ENCODE peak calls at places on chromosomes 4 and X, in seven cellular contexts. One of them, this sample, is unnamed.

GRCh38 chrX:17597836-17598434 is 139.4 kb upstream of the SCML1 start:
- DNase-seq in mesenchymal stem cell: no peak
- DNase-seq in Peyer's patch: peak; percentile 75
- DNase-seq in LoVo: peak; percentile 45
- DNase-seq in anterior cingulate cortex: no peak
- DNase-seq in M059J: peak; percentile 60
- DNase-seq in G401: peak; percentile 8
- DNase-seq in this sample: no peak

GRCh38 chr4:74158561-74159396 is 861 bp downstream of the MTHFD2L start:
- DNase-seq in mesenchymal stem cell: peak; percentile 72
- DNase-seq in Peyer's patch: no peak
- DNase-seq in LoVo: no peak
- DNase-seq in anterior cingulate cortex: no peak
- DNase-seq in M059J: no peak
- DNase-seq in G401: peak; percentile 61
- DNase-seq in this sample: peak; percentile 3

GRCh38 chrX:68929332-68930150 is 100.7 kb downstream of the EFNB1 start:
- DNase-seq in mesenchymal stem cell: peak; percentile 62
- DNase-seq in Peyer's patch: no peak
- DNase-seq in LoVo: peak; percentile 31
- DNase-seq in anterior cingulate cortex: no peak
- DNase-seq in M059J: peak; percentile 94
- DNase-seq in G401: no peak
- DNase-seq in this sample: peak; percentile 86

GRCh38 chr4:74772106-74772505 is 22.2 kb downstream of the BTC start:
- DNase-seq in mesenchymal stem cell: no peak
- DNase-seq in Peyer's patch: no peak
- DNase-seq in LoVo: no peak
- DNase-seq in anterior cingulate cortex: no peak
- DNase-seq in M059J: no peak
- DNase-seq in G401: no peak
- DNase-seq in this sample: no peak

GRCh38 chr4:170030121-170030520 is 3.9 kb upstream of the MFAP3L start:
- DNase-seq in mesenchymal stem cell: no peak
- DNase-seq in Peyer's patch: no peak
- DNase-seq in LoVo: peak; percentile 19
- DNase-seq in anterior cingulate cortex: no peak
- DNase-seq in M059J: peak; percentile 5
- DNase-seq in G401: no peak
- DNase-seq in this sample: no peak

GRCh38 chrX:40863671-40864070 is 128.3 kb upstream of the MED14 start:
- DNase-seq in mesenchymal stem cell: no peak
- DNase-seq in Peyer's patch: no peak
- DNase-seq in LoVo: no peak
- DNase-seq in anterior cingulate cortex: no peak
- DNase-seq in M059J: no peak
- DNase-seq in G401: no peak
- DNase-seq in this sample: no peak

GRCh38 chr4:15132739-15133138 is 130.5 kb downstream of the CPEB2 start:
- DNase-seq in mesenchymal stem cell: no peak
- DNase-seq in Peyer's patch: no peak
- DNase-seq in LoVo: no peak
- DNase-seq in anterior cingulate cortex: peak; percentile 13
- DNase-seq in M059J: no peak
- DNase-seq in G401: no peak
- DNase-seq in this sample: no peak

GRCh38 chrX:40333344-40333743 is 235.6 kb upstream of the BCOR start:
- DNase-seq in mesenchymal stem cell: no peak
- DNase-seq in Peyer's patch: no peak
- DNase-seq in LoVo: no peak
- DNase-seq in anterior cingulate cortex: no peak
- DNase-seq in M059J: no peak
- DNase-seq in G401: no peak
- DNase-seq in this sample: no peak

GRCh38 chrX:6187256-6187655 is 41.4 kb downstream of the NLGN4X start:
- DNase-seq in mesenchymal stem cell: no peak
- DNase-seq in Peyer's patch: no peak
- DNase-seq in LoVo: no peak
- DNase-seq in anterior cingulate cortex: no peak
- DNase-seq in M059J: no peak
- DNase-seq in G401: no peak
- DNase-seq in this sample: no peak

GRCh38 chr4:125703443-125703842 is 388.7 kb downstream of the FAT4 start:
- DNase-seq in mesenchymal stem cell: peak; percentile 47
- DNase-seq in Peyer's patch: no peak
- DNase-seq in LoVo: no peak
- DNase-seq in anterior cingulate cortex: no peak
- DNase-seq in M059J: peak; percentile 32
- DNase-seq in G401: no peak
- DNase-seq in this sample: peak; percentile 37

GRCh38 chr4:113919611-113920010 is 59.8 kb downstream of the ARSJ start:
- DNase-seq in mesenchymal stem cell: peak; percentile 37
- DNase-seq in Peyer's patch: no peak
- DNase-seq in LoVo: no peak
- DNase-seq in anterior cingulate cortex: no peak
- DNase-seq in M059J: peak; percentile 46
- DNase-seq in G401: no peak
- DNase-seq in this sample: peak; percentile 36

GRCh38 chr4:8705161-8706145 is 112.9 kb downstream of the CPZ start:
- DNase-seq in mesenchymal stem cell: no peak
- DNase-seq in Peyer's patch: no peak
- DNase-seq in LoVo: no peak
- DNase-seq in anterior cingulate cortex: no peak
- DNase-seq in M059J: no peak
- DNase-seq in G401: no peak
- DNase-seq in this sample: no peak

GRCh38 chr4:17771284-17771908 is 10.0 kb downstream of the FAM184B start:
- DNase-seq in mesenchymal stem cell: no peak
- DNase-seq in Peyer's patch: no peak
- DNase-seq in LoVo: no peak
- DNase-seq in anterior cingulate cortex: no peak
- DNase-seq in M059J: no peak
- DNase-seq in G401: no peak
- DNase-seq in this sample: no peak

GRCh38 chr4:64271601-64272081 is 137.6 kb downstream of the TECRL start:
- DNase-seq in mesenchymal stem cell: no peak
- DNase-seq in Peyer's patch: no peak
- DNase-seq in LoVo: peak; percentile 16
- DNase-seq in anterior cingulate cortex: no peak
- DNase-seq in M059J: peak; percentile 26
- DNase-seq in G401: peak; percentile 3
- DNase-seq in this sample: peak; percentile 67

GRCh38 chrX:96929036-96929435 is 45.3 kb downstream of the RPA4 start:
- DNase-seq in mesenchymal stem cell: no peak
- DNase-seq in Peyer's patch: no peak
- DNase-seq in LoVo: no peak
- DNase-seq in anterior cingulate cortex: no peak
- DNase-seq in M059J: no peak
- DNase-seq in G401: no peak
- DNase-seq in this sample: no peak

GRCh38 chr4:162682651-162683050 is 484.0 kb downstream of the NAF1 start:
- DNase-seq in mesenchymal stem cell: no peak
- DNase-seq in Peyer's patch: no peak
- DNase-seq in LoVo: no peak
- DNase-seq in anterior cingulate cortex: no peak
- DNase-seq in M059J: peak; percentile 29
- DNase-seq in G401: no peak
- DNase-seq in this sample: no peak

GRCh38 chr4:127782275-127783025 is at the start of gene HSPA4L:
- DNase-seq in mesenchymal stem cell: peak; percentile 85
- DNase-seq in Peyer's patch: no peak
- DNase-seq in LoVo: peak; percentile 75
- DNase-seq in anterior cingulate cortex: no peak
- DNase-seq in M059J: peak; percentile 61
- DNase-seq in G401: peak; percentile 79
- DNase-seq in this sample: no peak

GRCh38 chr4:26782168-26782829 is 78.3 kb upstream of the STIM2 start:
- DNase-seq in mesenchymal stem cell: no peak
- DNase-seq in Peyer's patch: no peak
- DNase-seq in LoVo: no peak
- DNase-seq in anterior cingulate cortex: no peak
- DNase-seq in M059J: no peak
- DNase-seq in G401: no peak
- DNase-seq in this sample: no peak

GRCh38 chr4:171022698-171023378 is 790.4 kb upstream of the GALNTL6 start:
- DNase-seq in mesenchymal stem cell: no peak
- DNase-seq in Peyer's patch: no peak
- DNase-seq in LoVo: no peak
- DNase-seq in anterior cingulate cortex: no peak
- DNase-seq in M059J: no peak
- DNase-seq in G401: no peak
- DNase-seq in this sample: no peak

GRCh38 chr4:118783887-118784286 is 52.0 kb downstream of the SEC24D start:
- DNase-seq in mesenchymal stem cell: no peak
- DNase-seq in Peyer's patch: no peak
- DNase-seq in LoVo: no peak
- DNase-seq in anterior cingulate cortex: no peak
- DNase-seq in M059J: peak; percentile 40
- DNase-seq in G401: no peak
- DNase-seq in this sample: no peak

GRCh38 chr4:146981651-146982050 is 36.0 kb upstream of the TTC29 start:
- DNase-seq in mesenchymal stem cell: peak; percentile 14
- DNase-seq in Peyer's patch: no peak
- DNase-seq in LoVo: no peak
- DNase-seq in anterior cingulate cortex: no peak
- DNase-seq in M059J: peak; percentile 10
- DNase-seq in G401: no peak
- DNase-seq in this sample: no peak

GRCh38 chr4:83378426-83378825 is 43.8 kb upstream of the HPSE start:
- DNase-seq in mesenchymal stem cell: no peak
- DNase-seq in Peyer's patch: no peak
- DNase-seq in LoVo: no peak
- DNase-seq in anterior cingulate cortex: no peak
- DNase-seq in M059J: no peak
- DNase-seq in G401: no peak
- DNase-seq in this sample: peak; percentile 28

GRCh38 chr4:151462554-151462953 is 53.6 kb downstream of the FHIP1A start:
- DNase-seq in mesenchymal stem cell: no peak
- DNase-seq in Peyer's patch: no peak
- DNase-seq in LoVo: no peak
- DNase-seq in anterior cingulate cortex: no peak
- DNase-seq in M059J: no peak
- DNase-seq in G401: peak; percentile 78
- DNase-seq in this sample: no peak

GRCh38 chr4:185018834-185019450 is 652 bp downstream of the HELT start:
- DNase-seq in mesenchymal stem cell: peak; percentile 20
- DNase-seq in Peyer's patch: peak; percentile 41
- DNase-seq in LoVo: no peak
- DNase-seq in anterior cingulate cortex: no peak
- DNase-seq in M059J: no peak
- DNase-seq in G401: no peak
- DNase-seq in this sample: no peak

GRCh38 chr4:3676196-3676595 is 90.0 kb upstream of the ADRA2C start:
- DNase-seq in mesenchymal stem cell: no peak
- DNase-seq in Peyer's patch: peak; percentile 16
- DNase-seq in LoVo: no peak
- DNase-seq in anterior cingulate cortex: no peak
- DNase-seq in M059J: no peak
- DNase-seq in G401: no peak
- DNase-seq in this sample: no peak

GRCh38 chrX:9788908-9789307 is 2.7 kb downstream of the SHROOM2 start:
- DNase-seq in mesenchymal stem cell: peak; percentile 75
- DNase-seq in Peyer's patch: no peak
- DNase-seq in LoVo: no peak
- DNase-seq in anterior cingulate cortex: no peak
- DNase-seq in M059J: no peak
- DNase-seq in G401: no peak
- DNase-seq in this sample: no peak

GRCh38 chrX:9611436-9612145 is 146.7 kb downstream of the TBL1X start:
- DNase-seq in mesenchymal stem cell: peak; percentile 20
- DNase-seq in Peyer's patch: no peak
- DNase-seq in LoVo: no peak
- DNase-seq in anterior cingulate cortex: no peak
- DNase-seq in M059J: peak; percentile 27
- DNase-seq in G401: peak; percentile 27
- DNase-seq in this sample: no peak

GRCh38 chr4:167031534-167032156 is 202.6 kb downstream of the SPOCK3 start:
- DNase-seq in mesenchymal stem cell: peak; percentile 46
- DNase-seq in Peyer's patch: no peak
- DNase-seq in LoVo: no peak
- DNase-seq in anterior cingulate cortex: no peak
- DNase-seq in M059J: peak; percentile 15
- DNase-seq in G401: no peak
- DNase-seq in this sample: no peak

GRCh38 chr4:24657768-24658617 is 73.6 kb upstream of the DHX15 start:
- DNase-seq in mesenchymal stem cell: peak; percentile 57
- DNase-seq in Peyer's patch: no peak
- DNase-seq in LoVo: peak; percentile 78
- DNase-seq in anterior cingulate cortex: peak; percentile 41
- DNase-seq in M059J: peak; percentile 96
- DNase-seq in G401: peak; percentile 5
- DNase-seq in this sample: peak; percentile 97

GRCh38 chr4:82046796-82047195 is 327.0 kb downstream of the HNRNPD start:
- DNase-seq in mesenchymal stem cell: no peak
- DNase-seq in Peyer's patch: no peak
- DNase-seq in LoVo: no peak
- DNase-seq in anterior cingulate cortex: no peak
- DNase-seq in M059J: no peak
- DNase-seq in G401: no peak
- DNase-seq in this sample: no peak

GRCh38 chr4:26263165-26263564 is 57.6 kb upstream of the RBPJ start:
- DNase-seq in mesenchymal stem cell: no peak
- DNase-seq in Peyer's patch: no peak
- DNase-seq in LoVo: peak; percentile 22
- DNase-seq in anterior cingulate cortex: no peak
- DNase-seq in M059J: peak; percentile 19
- DNase-seq in G401: no peak
- DNase-seq in this sample: peak; percentile 49

GRCh38 chr4:77669911-77670590 is 64.4 kb downstream of the CXCL13 start:
- DNase-seq in mesenchymal stem cell: no peak
- DNase-seq in Peyer's patch: no peak
- DNase-seq in LoVo: peak; percentile 27
- DNase-seq in anterior cingulate cortex: no peak
- DNase-seq in M059J: no peak
- DNase-seq in G401: no peak
- DNase-seq in this sample: no peak

GRCh38 chr4:156496797-156497196 is 474.8 kb downstream of the PDGFC start:
- DNase-seq in mesenchymal stem cell: no peak
- DNase-seq in Peyer's patch: no peak
- DNase-seq in LoVo: no peak
- DNase-seq in anterior cingulate cortex: no peak
- DNase-seq in M059J: peak; percentile 90
- DNase-seq in G401: no peak
- DNase-seq in this sample: no peak

GRCh38 chr4:184792334-184792733 is 33.4 kb downstream of the ACSL1 start:
- DNase-seq in mesenchymal stem cell: peak; percentile 50
- DNase-seq in Peyer's patch: no peak
- DNase-seq in LoVo: no peak
- DNase-seq in anterior cingulate cortex: no peak
- DNase-seq in M059J: peak; percentile 13
- DNase-seq in G401: no peak
- DNase-seq in this sample: peak; percentile 19

GRCh38 chr4:38529189-38530115 is 134.5 kb upstream of the KLF3 start:
- DNase-seq in mesenchymal stem cell: no peak
- DNase-seq in Peyer's patch: peak; percentile 72
- DNase-seq in LoVo: no peak
- DNase-seq in anterior cingulate cortex: no peak
- DNase-seq in M059J: no peak
- DNase-seq in G401: no peak
- DNase-seq in this sample: no peak